ENCODE peak calls at places on chromosomes 2 and 18, in four cellular contexts. One of them, this sample, is unnamed. For H3K36me3 and H3K4me1, the result is how much of the 10 kb centered on the place peaks cover.

GRCh38 chr2:189092936-189093335 is 86.6 kb downstream of the COL5A2 start:
- DNase-seq in CD8-positive, alpha-beta memory T cell: no peak
- DNase-seq in tibial nerve: peak
- DNase-seq in CD4-positive, CD25-positive, alpha-beta regulatory T cell: no peak
- DNase-seq in this sample: no peak

GRCh38 chr2:120204022-120204405 is 19.2 kb downstream of the TMEM185B start:
- DNase-seq in CD8-positive, alpha-beta memory T cell: no peak
- DNase-seq in tibial nerve: no peak
- DNase-seq in CD4-positive, CD25-positive, alpha-beta regulatory T cell: no peak
- DNase-seq in this sample: no peak

GRCh38 chr2:168819829-168820489 is 17.5 kb downstream of the NOSTRIN start:
- DNase-seq in CD8-positive, alpha-beta memory T cell: no peak
- DNase-seq in tibial nerve: no peak
- DNase-seq in CD4-positive, CD25-positive, alpha-beta regulatory T cell: no peak
- DNase-seq in this sample: no peak

GRCh38 chr18:62710417-62710816 is 4.9 kb upstream of the PHLPP1 start:
- DNase-seq in CD8-positive, alpha-beta memory T cell: no peak
- DNase-seq in tibial nerve: no peak
- DNase-seq in CD4-positive, CD25-positive, alpha-beta regulatory T cell: no peak
- DNase-seq in this sample: no peak

GRCh38 chr2:71611247-71611646 is 157.9 kb downstream of the DYSF start:
- DNase-seq in CD8-positive, alpha-beta memory T cell: peak
- DNase-seq in tibial nerve: no peak
- DNase-seq in CD4-positive, CD25-positive, alpha-beta regulatory T cell: no peak
- DNase-seq in this sample: no peak

GRCh38 chr2:201059961-201060525 is 11.4 kb downstream of the HYCC2 start:
- DNase-seq in CD8-positive, alpha-beta memory T cell: no peak
- DNase-seq in tibial nerve: no peak
- DNase-seq in CD4-positive, CD25-positive, alpha-beta regulatory T cell: no peak
- DNase-seq in this sample: peak

GRCh38 chr2:238339395-238339780 is 19.1 kb downstream of the TRAF3IP1 start:
- DNase-seq in CD8-positive, alpha-beta memory T cell: no peak
- DNase-seq in tibial nerve: no peak
- DNase-seq in CD4-positive, CD25-positive, alpha-beta regulatory T cell: no peak
- DNase-seq in this sample: no peak

GRCh38 chr2:16773080-16773713 is 107.6 kb upstream of the CYRIA start:
- DNase-seq in CD8-positive, alpha-beta memory T cell: no peak
- DNase-seq in tibial nerve: no peak
- DNase-seq in CD4-positive, CD25-positive, alpha-beta regulatory T cell: no peak
- DNase-seq in this sample: no peak

GRCh38 chr2:223053431-223054192 is 1.6 kb downstream of the KCNE4 start:
- DNase-seq in CD8-positive, alpha-beta memory T cell: no peak
- DNase-seq in tibial nerve: no peak
- DNase-seq in CD4-positive, CD25-positive, alpha-beta regulatory T cell: no peak
- DNase-seq in this sample: no peak

DNA sequence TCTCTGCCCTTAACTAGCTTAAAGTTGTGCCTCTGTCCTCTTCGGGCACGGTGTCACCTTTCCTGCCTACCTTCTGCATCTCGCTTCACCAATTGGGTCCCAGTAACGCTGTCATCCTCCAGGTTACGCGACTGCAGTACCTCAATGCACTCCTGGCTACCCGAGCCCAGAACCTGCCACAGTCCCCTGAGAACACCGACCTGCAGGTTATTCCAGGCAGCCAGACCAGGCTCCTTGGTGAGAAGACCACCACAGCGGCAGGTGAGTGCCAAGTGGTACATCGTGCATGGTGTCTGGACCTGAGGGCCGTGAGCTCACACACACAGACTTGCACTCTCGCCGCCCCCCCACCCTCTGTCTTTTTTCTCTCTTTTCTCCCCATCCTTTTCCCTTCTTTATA is 12.8 kb downstream of the CNNM3 start:
- DNase-seq in CD8-positive, alpha-beta memory T cell: no peak
- DNase-seq in tibial nerve: no peak
- DNase-seq in CD4-positive, CD25-positive, alpha-beta regulatory T cell: no peak
- DNase-seq in this sample: no peak
- H3K36me3 ChIP-seq in CD8-positive, alpha-beta memory T cell: half or more
- H3K36me3 ChIP-seq in tibial nerve: half or more
- H3K36me3 ChIP-seq in CD4-positive, CD25-positive, alpha-beta regulatory T cell: half or more
- H3K36me3 ChIP-seq in this sample: half or more

DNA sequence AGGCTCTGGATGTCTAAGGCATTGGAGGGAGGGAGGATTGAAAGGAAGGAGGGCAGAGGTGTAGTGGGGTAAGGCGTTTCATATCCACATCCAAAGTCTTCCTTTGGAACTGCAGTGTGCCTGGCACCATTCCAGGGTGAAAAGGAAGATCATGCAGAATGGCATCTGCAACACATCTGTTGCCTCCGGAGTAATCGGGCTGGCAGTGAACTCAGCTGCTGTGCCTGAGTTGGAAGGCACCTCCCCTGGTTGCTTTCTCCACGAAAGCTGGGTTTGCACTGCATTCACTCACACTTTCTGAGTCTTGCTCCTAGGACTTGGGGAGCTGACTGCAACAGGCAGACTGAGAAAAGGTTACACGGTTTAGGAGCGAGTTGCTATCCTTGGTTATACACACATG is 30.3 kb upstream of the SEC11C start:
- DNase-seq in CD8-positive, alpha-beta memory T cell: no peak
- DNase-seq in tibial nerve: no peak
- DNase-seq in CD4-positive, CD25-positive, alpha-beta regulatory T cell: no peak
- DNase-seq in this sample: no peak
- H3K4me1 ChIP-seq in CD8-positive, alpha-beta memory T cell: under half
- H3K4me1 ChIP-seq in tibial nerve: under half
- H3K4me1 ChIP-seq in CD4-positive, CD25-positive, alpha-beta regulatory T cell: under half
- H3K4me1 ChIP-seq in this sample: under half

DNA sequence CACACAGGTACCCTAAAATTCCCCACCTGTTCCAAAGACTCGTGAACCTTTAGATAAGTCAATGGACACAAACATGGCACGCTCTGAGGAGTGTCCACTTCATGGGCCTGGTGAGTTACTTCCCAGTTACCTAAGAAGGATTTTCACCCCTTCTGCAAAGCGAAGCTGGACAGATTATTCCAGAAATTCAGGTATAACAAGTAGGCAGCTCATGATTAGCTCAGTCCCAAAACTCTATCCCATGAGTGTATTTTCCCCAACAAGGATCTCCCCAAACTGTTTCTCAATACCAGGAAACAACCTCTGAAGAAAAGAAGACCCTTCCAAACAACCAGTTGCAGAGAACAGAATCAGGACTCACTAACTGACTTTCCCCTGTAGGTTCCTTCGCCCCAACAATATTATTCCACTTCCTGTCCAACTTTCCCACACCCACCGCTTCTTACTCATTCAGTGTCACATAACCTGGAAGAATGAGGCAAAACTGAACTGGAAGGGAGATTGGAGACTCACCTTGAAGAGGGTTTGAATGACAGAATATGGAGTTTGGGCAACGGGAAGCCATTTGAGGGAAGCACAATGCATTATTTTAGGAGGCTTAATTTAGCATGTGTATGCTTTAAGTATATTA is 120.1 kb downstream of the ANTXR1 start:
- DNase-seq in CD8-positive, alpha-beta memory T cell: no peak
- DNase-seq in tibial nerve: no peak
- DNase-seq in CD4-positive, CD25-positive, alpha-beta regulatory T cell: no peak
- DNase-seq in this sample: no peak
- H3K36me3 ChIP-seq in CD8-positive, alpha-beta memory T cell: under half
- H3K36me3 ChIP-seq in tibial nerve: under half
- H3K36me3 ChIP-seq in CD4-positive, CD25-positive, alpha-beta regulatory T cell: under half
- H3K36me3 ChIP-seq in this sample: under half

GRCh38 chr2:229511524-229511923 is 202.8 kb downstream of the DNER start:
- DNase-seq in CD8-positive, alpha-beta memory T cell: no peak
- DNase-seq in tibial nerve: no peak
- DNase-seq in CD4-positive, CD25-positive, alpha-beta regulatory T cell: no peak
- DNase-seq in this sample: no peak
- H3K4me1 ChIP-seq in CD8-positive, alpha-beta memory T cell: under half
- H3K4me1 ChIP-seq in tibial nerve: under half
- H3K4me1 ChIP-seq in CD4-positive, CD25-positive, alpha-beta regulatory T cell: under half
- H3K4me1 ChIP-seq in this sample: under half

GRCh38 chr2:106158131-106158530 is 36.0 kb downstream of the UXS1 start:
- DNase-seq in CD8-positive, alpha-beta memory T cell: no peak
- DNase-seq in tibial nerve: no peak
- DNase-seq in CD4-positive, CD25-positive, alpha-beta regulatory T cell: peak
- DNase-seq in this sample: no peak
- H3K36me3 ChIP-seq in CD8-positive, alpha-beta memory T cell: under half
- H3K36me3 ChIP-seq in tibial nerve: half or more
- H3K36me3 ChIP-seq in CD4-positive, CD25-positive, alpha-beta regulatory T cell: under half
- H3K36me3 ChIP-seq in this sample: under half

DNA sequence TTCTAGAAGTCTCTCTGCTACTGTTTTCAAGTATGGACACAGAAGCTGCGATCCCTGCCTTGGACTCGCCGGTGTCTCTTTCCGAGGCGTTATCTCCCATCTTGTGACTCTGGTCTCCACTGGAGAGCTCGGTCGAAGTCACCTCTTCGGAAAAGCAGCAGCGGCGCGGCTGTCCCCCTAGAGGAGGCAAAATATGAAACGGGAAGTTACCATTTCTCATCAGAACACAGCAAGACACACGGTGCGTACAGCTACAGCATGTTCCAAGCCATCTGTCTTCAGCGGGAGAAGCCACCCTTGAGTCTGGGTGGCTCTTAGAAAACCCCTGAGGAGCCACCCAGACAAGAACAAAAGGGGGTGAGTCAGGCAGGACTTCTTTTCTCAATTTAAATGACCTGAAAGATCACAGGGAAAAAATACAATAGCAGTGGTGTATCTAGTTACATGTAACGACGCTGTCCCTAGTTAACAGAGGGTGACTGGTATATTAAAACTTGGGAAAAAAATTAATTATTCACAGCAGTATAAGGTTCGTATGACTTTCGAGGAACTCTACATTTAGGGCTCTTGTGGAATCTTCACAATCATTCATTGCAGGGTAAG is 114.8 kb downstream of the ZNF516 start:
- DNase-seq in CD8-positive, alpha-beta memory T cell: no peak
- DNase-seq in tibial nerve: no peak
- DNase-seq in CD4-positive, CD25-positive, alpha-beta regulatory T cell: no peak
- DNase-seq in this sample: no peak
- H3K4me1 ChIP-seq in CD8-positive, alpha-beta memory T cell: under half
- H3K4me1 ChIP-seq in tibial nerve: under half
- H3K4me1 ChIP-seq in CD4-positive, CD25-positive, alpha-beta regulatory T cell: under half
- H3K4me1 ChIP-seq in this sample: under half

GRCh38 chr2:69505710-69506109 is 68.5 kb upstream of the NFU1 start:
- DNase-seq in CD8-positive, alpha-beta memory T cell: no peak
- DNase-seq in tibial nerve: no peak
- DNase-seq in CD4-positive, CD25-positive, alpha-beta regulatory T cell: no peak
- DNase-seq in this sample: no peak

GRCh38 chr2:69510204-69510603 is 73.0 kb upstream of the NFU1 start:
- DNase-seq in CD8-positive, alpha-beta memory T cell: no peak
- DNase-seq in tibial nerve: no peak
- DNase-seq in CD4-positive, CD25-positive, alpha-beta regulatory T cell: no peak
- DNase-seq in this sample: no peak

GRCh38 chr2:69512446-69512845 is 75.2 kb upstream of the NFU1 start:
- DNase-seq in CD8-positive, alpha-beta memory T cell: no peak
- DNase-seq in tibial nerve: no peak
- DNase-seq in CD4-positive, CD25-positive, alpha-beta regulatory T cell: no peak
- DNase-seq in this sample: no peak

GRCh38 chr2:69509011-69509749 is 71.9 kb upstream of the NFU1 start:
- DNase-seq in CD8-positive, alpha-beta memory T cell: no peak
- DNase-seq in tibial nerve: no peak
- DNase-seq in CD4-positive, CD25-positive, alpha-beta regulatory T cell: no peak
- DNase-seq in this sample: no peak

GRCh38 chr2:69509750-69510140 is 72.5 kb upstream of the NFU1 start:
- DNase-seq in CD8-positive, alpha-beta memory T cell: no peak
- DNase-seq in tibial nerve: no peak
- DNase-seq in CD4-positive, CD25-positive, alpha-beta regulatory T cell: no peak
- DNase-seq in this sample: no peak
- H3K36me3 ChIP-seq in CD8-positive, alpha-beta memory T cell: half or more
- H3K36me3 ChIP-seq in tibial nerve: half or more
- H3K36me3 ChIP-seq in CD4-positive, CD25-positive, alpha-beta regulatory T cell: half or more
- H3K36me3 ChIP-seq in this sample: half or more

GRCh38 chr18:3619222-3619621 is 169.2 kb downstream of the TGIF1 start:
- DNase-seq in CD8-positive, alpha-beta memory T cell: no peak
- DNase-seq in tibial nerve: no peak
- DNase-seq in CD4-positive, CD25-positive, alpha-beta regulatory T cell: no peak
- DNase-seq in this sample: no peak
- H3K4me1 ChIP-seq in CD8-positive, alpha-beta memory T cell: under half
- H3K4me1 ChIP-seq in tibial nerve: under half
- H3K4me1 ChIP-seq in CD4-positive, CD25-positive, alpha-beta regulatory T cell: under half
- H3K4me1 ChIP-seq in this sample: under half